ENCODE peak calls at places on chromosome 5, in seven cellular contexts. W is ACHN; D is activated CD4-positive, alpha-beta T cell treated with anti-CD3 and anti-CD28 coated beads, Interleukin-2, amount 50 U/mL, for 48 hours; P is activated naive CD8-positive, alpha-beta T cell treated with anti-CD3 and anti-CD28 coated beads, Interleukin-2, amount 50 U/mL, for 16 hours; B is GM04504; M is prostate gland; Y is NCI-H1417. F is an unnamed sample.

GRCh38 chr5:94025788-94026473 is 284.5 kb upstream of the POU5F2 start:
- DNase-seq in W (no peak), D (no peak), P (no peak), B (no peak), M (no peak), Y (no peak), F (no peak)

GRCh38 chr5:137032929-137033328 is 466.2 kb downstream of the SPOCK1 start:
- DNase-seq in W (no peak), D (no peak), P (no peak), B (no peak), M (no peak), Y (no peak), F (no peak)

GRCh38 chr5:31033295-31033694 is 160.2 kb upstream of the CDH6 start:
- DNase-seq in W (no peak), D (no peak), P (no peak), B (no peak), M (no peak), Y (no peak), F (no peak)

GRCh38 chr5:133995341-133995740 is 9.4 kb downstream of the VDAC1 start:
- DNase-seq in W (no peak), D (no peak), P (no peak), B (no peak), M (no peak), Y (no peak), F (no peak)

GRCh38 chr5:39187873-39188731 is 31.3 kb downstream of the FYB1 start:
- DNase-seq in W (no peak), D (no peak), P (no peak), B (no peak), M (no peak), Y (no peak), F (no peak)

GRCh38 chr5:135825373-135826220 is 8.9 kb upstream of the SLC25A48 start:
- DNase-seq in W (no peak), D (no peak), P (no peak), B (no peak), M (no peak), Y (no peak), F (no peak)

GRCh38 chr5:169970911-169971436 is 9.3 kb downstream of the INSYN2B start:
- DNase-seq in W (peak), D (no peak), P (no peak), B (peak), M (no peak), Y (no peak), F (no peak)

GRCh38 chr5:21931076-21931475 is 922.1 kb downstream of the CDH12 start:
- DNase-seq in W (no peak), D (no peak), P (no peak), B (no peak), M (no peak), Y (no peak), F (no peak)

F was measured in stimulated activated CD8-positive, alpha-beta memory T cell treated with anti-CD3 and anti-CD28 coated beads, Interleukin-7, amount 100 ng/mL, for 24 hours.